ENCODE peak calls at places on chromosomes 3 and 15, in six cellular contexts. G, Y, R, T, E and K are unnamed samples.

GRCh38 chr3:14725564-14726420 is 50.9 kb downstream of the C3orf20 start:
- DNase-seq in E (peak), G (peak), T (peak), R (peak), Y (peak), K (no peak)

GRCh38 chr3:129348734-129349133 is 70.1 kb downstream of the HMCES start:
- DNase-seq in R (no peak), G (no peak), E (no peak), Y (no peak), T (no peak), K (no peak)

GRCh38 chr3:39255503-39256325 is 24.1 kb downstream of the CX3CR1 start:
- DNase-seq in R (no peak), G (no peak), T (no peak), Y (no peak), E (no peak), K (peak)

GRCh38 chr3:191873741-191874140 is 412.8 kb downstream of the PYDC2 start:
- DNase-seq in Y (no peak), T (no peak), E (no peak), R (no peak), G (no peak), K (no peak)

GRCh38 chr3:129633751-129634481 is 27.4 kb upstream of the PLXND1 start:
- DNase-seq in G (no peak), Y (no peak), T (no peak), E (no peak), R (no peak), K (no peak)

GRCh38 chr3:82157952-82158351 is 396.5 kb upstream of the GBE1 start:
- DNase-seq in Y (no peak), G (peak), E (no peak), T (no peak), R (no peak), K (no peak)

GRCh38 chr3:24123596-24123995 is 178.5 kb downstream of the NR1D2 start:
- DNase-seq in T (no peak), G (peak), E (no peak), Y (no peak), R (no peak), K (no peak)

GRCh38 chr3:66121288-66121687 is 82.6 kb upstream of the MAGI1 start:
- DNase-seq in T (no peak), Y (no peak), G (peak), R (no peak), E (no peak), K (no peak)

GRCh38 chr3:172289583-172289982 is 158.7 kb downstream of the GHSR start:
- DNase-seq in R (no peak), E (peak), G (no peak), Y (peak), T (peak), K (peak)

GRCh38 chr3:71498053-71498452 is 85.5 kb downstream of the FOXP1 start:
- DNase-seq in Y (no peak), E (no peak), R (peak), T (no peak), G (no peak), K (no peak)

GRCh38 chr3:187968883-187969580 is 184.9 kb upstream of the LPP start:
- DNase-seq in Y (peak), G (peak), E (peak), T (no peak), R (peak), K (no peak)

GRCh38 chr3:144566320-144566719 is 594.7 kb downstream of the DIPK2A start:
- DNase-seq in E (no peak), R (no peak), T (no peak), G (no peak), Y (no peak), K (no peak)

DNA sequence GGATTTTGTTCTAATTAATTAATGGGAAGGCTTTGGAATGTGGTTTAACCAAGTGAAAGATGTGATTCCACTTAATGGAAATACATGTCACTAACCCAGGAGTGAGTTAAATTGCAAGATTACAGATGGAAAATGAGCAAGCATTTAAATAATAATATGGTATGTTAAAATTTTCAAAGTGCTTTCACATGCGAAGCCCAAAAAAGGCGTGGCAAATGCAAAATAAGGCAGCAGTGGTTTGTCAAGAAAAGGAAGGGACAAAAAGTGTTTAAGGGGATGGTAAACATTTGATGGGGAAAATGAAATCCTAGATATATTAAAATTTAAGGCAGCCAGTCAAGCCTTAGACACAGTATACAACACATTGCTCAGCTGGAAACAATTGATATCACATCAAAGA is 2.9 kb downstream of the TICRR start:
- DNase-seq in Y (no peak), R (no peak), E (no peak), T (no peak), G (no peak), K (no peak)
- H3K4me3 ChIP-seq in Y (no peak), R (no peak), E (no peak), T (no peak), G (peak), K (peak)

GRCh38 chr3:16361087-16361486 is 96.1 kb downstream of the OXNAD1 start:
- DNase-seq in T (no peak), Y (no peak), G (no peak), E (no peak), R (no peak), K (no peak)
- H3K4me3 ChIP-seq in T (no peak), Y (no peak), G (no peak), E (no peak), R (no peak), K (no peak)

GRCh38 chr15:73368301-73369072 is at the start of gene HCN4:
- DNase-seq in T (no peak), E (peak), R (peak), G (peak), Y (no peak), K (no peak)
- H3K4me3 ChIP-seq in T (peak), E (no peak), R (peak), G (peak), Y (no peak), K (no peak)

GRCh38 chr3:151384741-151385174 is at the start of gene P2RY12:
- DNase-seq in Y (no peak), T (no peak), G (no peak), R (no peak), E (no peak), K (peak)
- H3K4me3 ChIP-seq in Y (peak), T (peak), G (peak), R (no peak), E (no peak), K (peak)

GRCh38 chr15:78070049-78070698 is 7.3 kb downstream of the TBC1D2B start:
- DNase-seq in R (no peak), E (no peak), G (no peak), T (peak), Y (no peak), K (no peak)
- H3K4me3 ChIP-seq in R (no peak), E (no peak), G (no peak), T (no peak), Y (no peak), K (no peak)

DNA sequence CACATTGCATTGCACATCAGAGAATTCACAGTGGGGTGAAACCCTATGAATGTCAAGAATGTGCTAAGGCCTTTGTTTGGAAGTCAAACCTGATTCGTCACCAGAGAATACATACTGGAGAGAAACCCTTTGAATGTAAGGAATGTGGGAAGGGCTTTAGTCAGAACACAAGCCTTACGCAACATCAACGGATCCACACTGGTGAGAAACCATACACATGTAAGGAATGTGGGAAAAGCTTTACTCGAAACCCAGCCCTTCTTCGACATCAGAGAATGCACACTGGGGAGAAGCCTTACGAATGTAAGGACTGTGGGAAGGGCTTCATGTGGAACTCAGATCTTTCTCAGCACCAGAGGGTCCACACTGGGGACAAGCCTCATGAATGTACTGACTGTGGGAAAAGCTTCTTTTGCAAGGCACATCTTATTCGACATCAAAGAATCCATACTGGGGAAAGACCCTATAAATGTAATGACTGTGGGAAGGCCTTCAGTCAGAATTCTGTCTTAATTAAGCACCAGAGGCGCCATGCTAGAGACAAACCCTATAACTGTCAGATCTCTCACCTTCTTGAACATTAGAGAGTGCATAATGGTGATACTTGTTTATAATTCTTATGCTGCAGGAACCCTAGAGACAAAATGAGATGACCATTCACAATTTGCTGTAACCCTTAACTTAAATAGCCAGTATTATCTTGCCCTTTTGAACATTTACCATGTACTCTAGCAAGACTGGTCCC is 9.0 kb downstream of the ZNF662 start:
- DNase-seq in R (no peak), E (no peak), G (no peak), T (no peak), Y (no peak), K (no peak)
- H3K4me3 ChIP-seq in R (no peak), E (no peak), G (no peak), T (no peak), Y (no peak), K (no peak)

GRCh38 chr15:63056843-63057242 is 14.3 kb downstream of the TPM1 start:
- DNase-seq in E (peak), T (peak), R (no peak), Y (peak), G (peak), K (no peak)

GRCh38 chr15:63054985-63055384 is 12.4 kb downstream of the TPM1 start:
- DNase-seq in Y (no peak), G (peak), T (no peak), R (peak), E (no peak), K (no peak)

GRCh38 chr15:63052128-63052826 is 9.7 kb downstream of the TPM1 start:
- DNase-seq in R (no peak), E (no peak), G (peak), T (no peak), Y (no peak), K (no peak)

GRCh38 chr15:63052961-63053698 is 10.6 kb downstream of the TPM1 start:
- DNase-seq in E (peak), G (peak), Y (peak), T (peak), R (peak), K (no peak)

GRCh38 chr15:63054281-63054683 is 11.7 kb downstream of the TPM1 start:
- DNase-seq in Y (no peak), E (no peak), T (no peak), R (peak), G (peak), K (no peak)
- H3K4me3 ChIP-seq in Y (no peak), E (no peak), T (peak), R (no peak), G (no peak), K (no peak)

DNA sequence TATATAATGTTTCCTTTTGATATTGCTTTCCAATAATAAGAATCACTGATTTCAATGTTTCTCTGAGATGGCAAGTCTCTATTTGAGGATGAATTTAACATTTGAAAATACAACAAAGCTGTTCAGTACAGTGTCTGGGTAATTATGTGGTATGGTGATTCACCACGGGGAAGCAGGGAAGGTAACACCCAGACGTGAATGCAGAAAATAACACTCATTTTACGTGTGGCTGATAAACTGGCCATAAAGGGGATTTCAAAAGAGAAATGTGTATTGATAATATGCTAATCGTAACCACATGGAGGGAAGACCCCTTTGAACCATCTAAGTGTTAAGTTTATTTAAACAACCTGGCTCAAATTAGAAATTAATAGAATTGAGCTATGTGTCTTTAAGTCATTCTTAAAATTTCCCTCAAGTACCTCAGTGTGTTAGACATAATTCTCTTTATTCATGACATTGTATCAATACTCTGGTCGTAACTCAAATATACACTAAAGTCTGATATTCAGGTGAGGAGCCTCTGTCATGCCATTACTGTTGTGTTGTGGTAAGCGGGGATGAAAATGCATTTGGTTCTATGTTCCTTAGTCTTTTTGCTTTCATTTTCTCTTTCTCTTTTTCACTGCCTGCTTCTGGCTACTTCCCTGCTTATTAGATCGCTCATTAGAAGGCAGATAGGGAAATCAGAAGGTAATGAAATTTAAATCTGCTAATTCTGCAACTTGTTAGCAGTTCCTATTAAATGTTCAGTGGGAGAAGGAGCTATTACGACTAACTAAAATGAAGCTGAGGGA is 344.8 kb downstream of the GRM7 start:
- DNase-seq in Y (no peak), T (no peak), R (no peak), G (no peak), E (no peak), K (peak)
- H3K4me3 ChIP-seq in Y (peak), T (peak), R (no peak), G (no peak), E (no peak), K (peak)